ENCODE peak calls at places on chromosomes 12 and 14, in four cellular contexts. G, V, S and D are unnamed samples.

GRCh38 chr14:103628684-103629502 is at the start of gene KLC1:
- DNase-seq in G (peak), V (peak), S (peak), D (peak)

GRCh38 chr14:99393059-99393655 is 87.5 kb downstream of the SETD3 start:
- DNase-seq in G (no peak), V (no peak), S (peak), D (no peak)

GRCh38 chr12:121781751-121782615 is 11.5 kb downstream of the RHOF start:
- DNase-seq in G (no peak), V (no peak), S (peak), D (no peak)

GRCh38 chr14:74492413-74493342 is at the start of gene NPC2:
- DNase-seq in G (no peak), V (no peak), S (no peak), D (no peak)

GRCh38 chr14:100885196-100886030 is 18.1 kb downstream of the RTL1 start:
- DNase-seq in G (peak), V (no peak), S (no peak), D (no peak)

GRCh38 chr14:94058674-94059138 is 22.3 kb downstream of the DDX24 start:
- DNase-seq in G (no peak), V (no peak), S (no peak), D (no peak)

GRCh38 chr12:112427760-112428159 is 9.0 kb downstream of the PTPN11 start:
- DNase-seq in G (no peak), V (no peak), S (no peak), D (no peak)

GRCh38 chr12:115646210-115646609 is 631.3 kb downstream of the MED13L start:
- DNase-seq in G (no peak), V (no peak), S (no peak), D (no peak)

GRCh38 chr14:62081012-62081612 is 318.9 kb downstream of the SNAPC1 start:
- DNase-seq in G (no peak), V (no peak), S (no peak), D (no peak)

GRCh38 chr12:22858849-22859569 is 234.0 kb downstream of the ETNK1 start:
- DNase-seq in G (no peak), V (no peak), S (peak), D (no peak)

GRCh38 chr12:44477331-44477980 is 398.7 kb downstream of the NELL2 start:
- DNase-seq in G (no peak), V (no peak), S (no peak), D (no peak)

GRCh38 chr12:55925870-55926737 is 1.6 kb downstream of the PYM1 start:
- DNase-seq in G (no peak), V (no peak), S (no peak), D (no peak)

GRCh38 chr14:53055003-53055402 is 98.1 kb downstream of the DDHD1 start:
- DNase-seq in G (no peak), V (peak), S (peak), D (no peak)

GRCh38 chr12:76664731-76665130 is 99.2 kb upstream of the ZDHHC17 start:
- DNase-seq in G (no peak), V (no peak), S (no peak), D (no peak)

GRCh38 chr14:32702571-32702970 is 236.1 kb upstream of the NPAS3 start:
- DNase-seq in G (peak), V (no peak), S (peak), D (peak)

GRCh38 chr14:102034301-102034700 is 52.5 kb downstream of the HSP90AA1 start:
- DNase-seq in G (no peak), V (no peak), S (no peak), D (no peak)

GRCh38 chr12:27797301-27798025 is 17.4 kb upstream of the MANSC4 start:
- DNase-seq in G (no peak), V (no peak), S (no peak), D (no peak)

GRCh38 chr12:125989716-125990115 is 924.5 kb downstream of the AACS start:
- DNase-seq in G (no peak), V (no peak), S (no peak), D (no peak)

GRCh38 chr12:6434205-6435180 is 10.3 kb upstream of the CD27 start:
- DNase-seq in G (no peak), V (no peak), S (no peak), D (no peak)

GRCh38 chr14:64195194-64195593 is 99.0 kb downstream of the ESR2 start:
- DNase-seq in G (no peak), V (no peak), S (no peak), D (no peak)

GRCh38 chr14:100541621-100542560 is 45.3 kb downstream of the BEGAIN start:
- DNase-seq in G (peak), V (no peak), S (no peak), D (peak)

GRCh38 chr14:105050551-105050897 is 14.7 kb downstream of the GPR132 start:
- DNase-seq in G (peak), V (peak), S (peak), D (no peak)

GRCh38 chr14:71482701-71483100 is 449.5 kb upstream of the RGS6 start:
- DNase-seq in G (no peak), V (no peak), S (no peak), D (no peak)

GRCh38 chr14:102926104-102926503 is 3.6 kb downstream of the AMN start:
- DNase-seq in G (no peak), V (no peak), S (no peak), D (no peak)